ENCODE peak calls at places on chromosome 4, in eight cellular contexts. One of them, this sample, is unnamed.
A peak's percentile ranks its signal among the peaks of the same experiment; 100 is the strongest.

GRCh38 chr4:180827610-180828009 is 1415.6 kb upstream of the TENM3 start:
- DNase-seq in amygdala: no peak
- DNase-seq in AG09319: no peak
- DNase-seq in HTR-8/SVneo: no peak
- DNase-seq in stimulated activated CD4-positive, alpha-beta T cell treated with anti-CD3 and anti-CD28 coated beads, Interleukin-15, amount 100 ng/mL, for 1 hour: no peak
- DNase-seq in effector memory CD4-positive, alpha-beta T cell: no peak
- DNase-seq in MCF 10A: peak; percentile 39
- DNase-seq in activated naive CD4-positive, alpha-beta T cell treated with anti-CD3 and anti-CD28 coated beads for 36 hours: no peak
- DNase-seq in this sample: no peak

GRCh38 chr4:154612472-154613414 is at the start of gene FGG:
- DNase-seq in amygdala: no peak
- DNase-seq in AG09319: no peak
- DNase-seq in HTR-8/SVneo: no peak
- DNase-seq in stimulated activated CD4-positive, alpha-beta T cell treated with anti-CD3 and anti-CD28 coated beads, Interleukin-15, amount 100 ng/mL, for 1 hour: no peak
- DNase-seq in effector memory CD4-positive, alpha-beta T cell: no peak
- DNase-seq in MCF 10A: no peak
- DNase-seq in activated naive CD4-positive, alpha-beta T cell treated with anti-CD3 and anti-CD28 coated beads for 36 hours: no peak
- DNase-seq in this sample: no peak

GRCh38 chr4:41525129-41525528 is 12.8 kb upstream of the LIMCH1 start:
- DNase-seq in amygdala: no peak
- DNase-seq in AG09319: no peak
- DNase-seq in HTR-8/SVneo: peak; percentile 73
- DNase-seq in stimulated activated CD4-positive, alpha-beta T cell treated with anti-CD3 and anti-CD28 coated beads, Interleukin-15, amount 100 ng/mL, for 1 hour: no peak
- DNase-seq in effector memory CD4-positive, alpha-beta T cell: no peak
- DNase-seq in MCF 10A: peak; percentile 69
- DNase-seq in activated naive CD4-positive, alpha-beta T cell treated with anti-CD3 and anti-CD28 coated beads for 36 hours: no peak
- DNase-seq in this sample: peak; percentile 82

GRCh38 chr4:85457752-85458467 is 17.0 kb upstream of the ARHGAP24 start:
- DNase-seq in amygdala: no peak
- DNase-seq in AG09319: no peak
- DNase-seq in HTR-8/SVneo: no peak
- DNase-seq in stimulated activated CD4-positive, alpha-beta T cell treated with anti-CD3 and anti-CD28 coated beads, Interleukin-15, amount 100 ng/mL, for 1 hour: no peak
- DNase-seq in effector memory CD4-positive, alpha-beta T cell: no peak
- DNase-seq in MCF 10A: no peak
- DNase-seq in activated naive CD4-positive, alpha-beta T cell treated with anti-CD3 and anti-CD28 coated beads for 36 hours: no peak
- DNase-seq in this sample: no peak

GRCh38 chr4:8695237-8696219 is 103.0 kb downstream of the CPZ start:
- DNase-seq in amygdala: no peak
- DNase-seq in AG09319: no peak
- DNase-seq in HTR-8/SVneo: no peak
- DNase-seq in stimulated activated CD4-positive, alpha-beta T cell treated with anti-CD3 and anti-CD28 coated beads, Interleukin-15, amount 100 ng/mL, for 1 hour: no peak
- DNase-seq in effector memory CD4-positive, alpha-beta T cell: no peak
- DNase-seq in MCF 10A: no peak
- DNase-seq in activated naive CD4-positive, alpha-beta T cell treated with anti-CD3 and anti-CD28 coated beads for 36 hours: no peak
- DNase-seq in this sample: no peak

GRCh38 chr4:174420317-174420716 is 102.0 kb downstream of the HPGD start:
- DNase-seq in amygdala: no peak
- DNase-seq in AG09319: no peak
- DNase-seq in HTR-8/SVneo: no peak
- DNase-seq in stimulated activated CD4-positive, alpha-beta T cell treated with anti-CD3 and anti-CD28 coated beads, Interleukin-15, amount 100 ng/mL, for 1 hour: no peak
- DNase-seq in effector memory CD4-positive, alpha-beta T cell: no peak
- DNase-seq in MCF 10A: no peak
- DNase-seq in activated naive CD4-positive, alpha-beta T cell treated with anti-CD3 and anti-CD28 coated beads for 36 hours: no peak
- DNase-seq in this sample: no peak

GRCh38 chr4:87041142-87041541 is 106.3 kb downstream of the AFF1 start:
- DNase-seq in amygdala: no peak
- DNase-seq in AG09319: no peak
- DNase-seq in HTR-8/SVneo: no peak
- DNase-seq in stimulated activated CD4-positive, alpha-beta T cell treated with anti-CD3 and anti-CD28 coated beads, Interleukin-15, amount 100 ng/mL, for 1 hour: no peak
- DNase-seq in effector memory CD4-positive, alpha-beta T cell: no peak
- DNase-seq in MCF 10A: no peak
- DNase-seq in activated naive CD4-positive, alpha-beta T cell treated with anti-CD3 and anti-CD28 coated beads for 36 hours: no peak
- DNase-seq in this sample: no peak

GRCh38 chr4:129446074-129446473 is 350.1 kb downstream of the C4orf33 start:
- DNase-seq in amygdala: no peak
- DNase-seq in AG09319: no peak
- DNase-seq in HTR-8/SVneo: peak; percentile 2
- DNase-seq in stimulated activated CD4-positive, alpha-beta T cell treated with anti-CD3 and anti-CD28 coated beads, Interleukin-15, amount 100 ng/mL, for 1 hour: no peak
- DNase-seq in effector memory CD4-positive, alpha-beta T cell: no peak
- DNase-seq in MCF 10A: peak; percentile 49
- DNase-seq in activated naive CD4-positive, alpha-beta T cell treated with anti-CD3 and anti-CD28 coated beads for 36 hours: no peak
- DNase-seq in this sample: peak; percentile 20

GRCh38 chr4:10005632-10006031 is 15.7 kb downstream of the SLC2A9 start:
- DNase-seq in amygdala: no peak
- DNase-seq in AG09319: no peak
- DNase-seq in HTR-8/SVneo: no peak
- DNase-seq in stimulated activated CD4-positive, alpha-beta T cell treated with anti-CD3 and anti-CD28 coated beads, Interleukin-15, amount 100 ng/mL, for 1 hour: no peak
- DNase-seq in effector memory CD4-positive, alpha-beta T cell: no peak
- DNase-seq in MCF 10A: peak; percentile 67
- DNase-seq in activated naive CD4-positive, alpha-beta T cell treated with anti-CD3 and anti-CD28 coated beads for 36 hours: no peak
- DNase-seq in this sample: no peak

GRCh38 chr4:113636438-113636818 is 125.1 kb downstream of the CAMK2D start:
- DNase-seq in amygdala: no peak
- DNase-seq in AG09319: no peak
- DNase-seq in HTR-8/SVneo: no peak
- DNase-seq in stimulated activated CD4-positive, alpha-beta T cell treated with anti-CD3 and anti-CD28 coated beads, Interleukin-15, amount 100 ng/mL, for 1 hour: no peak
- DNase-seq in effector memory CD4-positive, alpha-beta T cell: no peak
- DNase-seq in MCF 10A: no peak
- DNase-seq in activated naive CD4-positive, alpha-beta T cell treated with anti-CD3 and anti-CD28 coated beads for 36 hours: peak; percentile 26
- DNase-seq in this sample: peak; percentile 21

GRCh38 chr4:183686461-183686860 is 27.4 kb downstream of the TRAPPC11 start:
- DNase-seq in amygdala: no peak
- DNase-seq in AG09319: no peak
- DNase-seq in HTR-8/SVneo: no peak
- DNase-seq in stimulated activated CD4-positive, alpha-beta T cell treated with anti-CD3 and anti-CD28 coated beads, Interleukin-15, amount 100 ng/mL, for 1 hour: no peak
- DNase-seq in effector memory CD4-positive, alpha-beta T cell: no peak
- DNase-seq in MCF 10A: no peak
- DNase-seq in activated naive CD4-positive, alpha-beta T cell treated with anti-CD3 and anti-CD28 coated beads for 36 hours: no peak
- DNase-seq in this sample: no peak

GRCh38 chr4:124276461-124276860 is 436.1 kb downstream of the ANKRD50 start:
- DNase-seq in amygdala: no peak
- DNase-seq in AG09319: peak; percentile 1
- DNase-seq in HTR-8/SVneo: no peak
- DNase-seq in stimulated activated CD4-positive, alpha-beta T cell treated with anti-CD3 and anti-CD28 coated beads, Interleukin-15, amount 100 ng/mL, for 1 hour: no peak
- DNase-seq in effector memory CD4-positive, alpha-beta T cell: no peak
- DNase-seq in MCF 10A: no peak
- DNase-seq in activated naive CD4-positive, alpha-beta T cell treated with anti-CD3 and anti-CD28 coated beads for 36 hours: no peak
- DNase-seq in this sample: no peak

GRCh38 chr4:1505511-1506451 is 99.5 kb upstream of the NKX1-1 start:
- DNase-seq in amygdala: no peak
- DNase-seq in AG09319: no peak
- DNase-seq in HTR-8/SVneo: no peak
- DNase-seq in stimulated activated CD4-positive, alpha-beta T cell treated with anti-CD3 and anti-CD28 coated beads, Interleukin-15, amount 100 ng/mL, for 1 hour: no peak
- DNase-seq in effector memory CD4-positive, alpha-beta T cell: no peak
- DNase-seq in MCF 10A: no peak
- DNase-seq in activated naive CD4-positive, alpha-beta T cell treated with anti-CD3 and anti-CD28 coated beads for 36 hours: no peak
- DNase-seq in this sample: no peak

This sample was measured in GM23338.